ENCODE peak calls at places on chromosomes 16 and 17, in five cellular contexts. One of them, this sample, is unnamed.

GRCh38 chr16:14399397-14400284 is 230.4 kb downstream of the PARN start:
- DNase-seq in ovary: peak
- DNase-seq in CD4-positive, CD25-positive, alpha-beta regulatory T cell: no peak
- DNase-seq in CD8-positive, alpha-beta T cell: no peak
- DNase-seq in effector memory CD4-positive, alpha-beta T cell: no peak
- DNase-seq in this sample: no peak

GRCh38 chr16:88779406-88780099 is 5.5 kb downstream of the PIEZO1 start:
- DNase-seq in CD4-positive, CD25-positive, alpha-beta regulatory T cell: no peak
- DNase-seq in effector memory CD4-positive, alpha-beta T cell: no peak
- DNase-seq in CD8-positive, alpha-beta T cell: no peak
- DNase-seq in ovary: peak
- DNase-seq in this sample: no peak

GRCh38 chr16:70474320-70475053 is 20.1 kb downstream of the FCSK start:
- DNase-seq in effector memory CD4-positive, alpha-beta T cell: no peak
- DNase-seq in CD8-positive, alpha-beta T cell: no peak
- DNase-seq in CD4-positive, CD25-positive, alpha-beta regulatory T cell: no peak
- DNase-seq in ovary: no peak
- DNase-seq in this sample: no peak

GRCh38 chr17:20706752-20707372 is 127.3 kb downstream of the CDRT15L2 start:
- DNase-seq in CD8-positive, alpha-beta T cell: no peak
- DNase-seq in effector memory CD4-positive, alpha-beta T cell: no peak
- DNase-seq in ovary: no peak
- DNase-seq in CD4-positive, CD25-positive, alpha-beta regulatory T cell: no peak
- DNase-seq in this sample: no peak

GRCh38 chr16:67158637-67159600 is 790 bp downstream of the TRADD start:
- DNase-seq in CD8-positive, alpha-beta T cell: peak
- DNase-seq in ovary: peak
- DNase-seq in CD4-positive, CD25-positive, alpha-beta regulatory T cell: peak
- DNase-seq in effector memory CD4-positive, alpha-beta T cell: peak
- DNase-seq in this sample: no peak

GRCh38 chr16:86865866-86866675 is 287.7 kb downstream of the FOXL1 start:
- DNase-seq in CD4-positive, CD25-positive, alpha-beta regulatory T cell: no peak
- DNase-seq in effector memory CD4-positive, alpha-beta T cell: no peak
- DNase-seq in ovary: no peak
- DNase-seq in CD8-positive, alpha-beta T cell: no peak
- DNase-seq in this sample: no peak

GRCh38 chr16:85656351-85657266 is 32.1 kb downstream of the GINS2 start:
- DNase-seq in CD4-positive, CD25-positive, alpha-beta regulatory T cell: no peak
- DNase-seq in effector memory CD4-positive, alpha-beta T cell: no peak
- DNase-seq in ovary: no peak
- DNase-seq in CD8-positive, alpha-beta T cell: no peak
- DNase-seq in this sample: no peak

GRCh38 chr17:80678621-80679020 is 134.0 kb downstream of the RPTOR start:
- DNase-seq in CD8-positive, alpha-beta T cell: peak
- DNase-seq in CD4-positive, CD25-positive, alpha-beta regulatory T cell: peak
- DNase-seq in ovary: no peak
- DNase-seq in effector memory CD4-positive, alpha-beta T cell: no peak
- DNase-seq in this sample: no peak

GRCh38 chr17:28682655-28683054 is 20.6 kb downstream of the SUPT6H start:
- DNase-seq in ovary: peak
- DNase-seq in effector memory CD4-positive, alpha-beta T cell: no peak
- DNase-seq in CD8-positive, alpha-beta T cell: no peak
- DNase-seq in CD4-positive, CD25-positive, alpha-beta regulatory T cell: no peak
- DNase-seq in this sample: no peak

GRCh38 chr16:78505544-78506371 is 406.3 kb downstream of the WWOX start:
- DNase-seq in CD4-positive, CD25-positive, alpha-beta regulatory T cell: no peak
- DNase-seq in CD8-positive, alpha-beta T cell: no peak
- DNase-seq in effector memory CD4-positive, alpha-beta T cell: no peak
- DNase-seq in ovary: peak
- DNase-seq in this sample: peak

GRCh38 chr17:70521821-70522256 is 352.5 kb downstream of the KCNJ2 start:
- DNase-seq in effector memory CD4-positive, alpha-beta T cell: no peak
- DNase-seq in CD8-positive, alpha-beta T cell: no peak
- DNase-seq in CD4-positive, CD25-positive, alpha-beta regulatory T cell: no peak
- DNase-seq in ovary: peak
- DNase-seq in this sample: peak

GRCh38 chr17:59387351-59388069 is 56.1 kb downstream of the YPEL2 start:
- DNase-seq in ovary: no peak
- DNase-seq in effector memory CD4-positive, alpha-beta T cell: no peak
- DNase-seq in CD8-positive, alpha-beta T cell: no peak
- DNase-seq in CD4-positive, CD25-positive, alpha-beta regulatory T cell: no peak
- DNase-seq in this sample: no peak

GRCh38 chr16:15769239-15769638 is 87.6 kb downstream of the MYH11 start:
- DNase-seq in effector memory CD4-positive, alpha-beta T cell: no peak
- DNase-seq in CD8-positive, alpha-beta T cell: no peak
- DNase-seq in ovary: no peak
- DNase-seq in CD4-positive, CD25-positive, alpha-beta regulatory T cell: no peak
- DNase-seq in this sample: no peak

DNA sequence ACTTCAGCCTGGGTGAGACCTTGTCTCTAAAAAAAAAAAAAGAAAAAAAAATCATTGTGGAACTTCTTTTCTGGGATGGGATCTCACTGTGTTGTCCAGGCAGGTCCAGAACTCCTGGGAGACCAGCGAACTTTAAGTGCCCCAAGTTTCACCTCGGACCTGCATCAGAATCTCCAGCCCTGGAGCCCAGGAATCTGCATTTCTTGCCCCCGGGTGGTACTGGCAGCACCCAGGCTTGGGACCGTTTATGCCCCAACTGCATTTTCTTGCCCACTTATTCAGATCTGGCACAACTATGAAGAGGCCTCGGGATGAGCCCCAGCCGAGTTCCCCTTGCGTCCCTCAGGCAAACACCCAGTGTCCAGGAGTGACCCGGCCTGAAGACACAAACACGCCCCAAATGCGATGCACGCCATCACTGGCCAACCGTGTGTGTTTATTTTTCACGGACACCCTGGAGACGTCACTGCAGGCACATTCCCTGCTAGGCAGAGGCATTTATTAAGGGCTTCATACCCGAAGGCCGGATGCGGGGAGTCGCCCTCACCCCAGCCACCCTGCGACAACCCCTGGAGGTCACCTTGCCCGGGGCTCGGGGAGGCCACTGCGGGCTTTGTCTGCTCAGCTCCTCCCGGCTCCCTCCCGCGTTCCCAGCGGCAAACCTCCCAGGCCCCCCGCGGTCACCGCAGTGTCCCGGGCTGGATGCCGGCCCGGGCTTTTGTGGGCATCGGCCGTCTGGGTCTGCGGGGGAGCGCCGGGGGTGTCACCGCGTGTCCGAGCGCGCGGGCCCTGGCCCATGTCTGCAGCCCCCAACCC is 684 bp upstream of the SPIRE2 start:
- DNase-seq in CD4-positive, CD25-positive, alpha-beta regulatory T cell: no peak
- DNase-seq in CD8-positive, alpha-beta T cell: no peak
- DNase-seq in effector memory CD4-positive, alpha-beta T cell: no peak
- DNase-seq in ovary: peak
- DNase-seq in this sample: peak
- H3K4me3 ChIP-seq in CD4-positive, CD25-positive, alpha-beta regulatory T cell: no peak
- H3K4me3 ChIP-seq in CD8-positive, alpha-beta T cell: no peak
- H3K4me3 ChIP-seq in effector memory CD4-positive, alpha-beta T cell: no peak
- H3K4me3 ChIP-seq in ovary: peak
- H3K4me3 ChIP-seq in this sample: peak

DNA sequence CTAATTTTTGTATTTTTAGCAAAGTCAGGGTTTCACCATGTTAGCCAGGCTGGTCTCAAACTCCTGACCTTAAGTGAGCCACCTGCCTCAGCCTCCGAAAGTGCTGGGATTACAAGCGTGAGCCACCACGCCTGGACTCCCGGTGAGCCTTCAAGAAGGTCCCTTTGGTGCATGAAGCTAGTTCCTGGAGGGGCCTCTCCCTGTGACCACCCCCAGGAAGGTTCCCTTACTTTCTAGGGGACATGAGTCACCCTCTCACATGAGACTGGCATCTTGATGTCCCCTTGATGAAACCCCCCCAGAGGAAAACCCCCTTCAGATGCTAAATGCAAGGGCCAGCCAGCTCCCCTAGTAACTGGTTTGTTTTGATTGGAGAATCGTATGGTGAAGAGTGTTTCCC is 12.8 kb downstream of the CARHSP1 start:
- DNase-seq in ovary: no peak
- DNase-seq in CD8-positive, alpha-beta T cell: no peak
- DNase-seq in effector memory CD4-positive, alpha-beta T cell: no peak
- DNase-seq in CD4-positive, CD25-positive, alpha-beta regulatory T cell: no peak
- DNase-seq in this sample: no peak
- H3K4me3 ChIP-seq in ovary: no peak
- H3K4me3 ChIP-seq in CD8-positive, alpha-beta T cell: no peak
- H3K4me3 ChIP-seq in effector memory CD4-positive, alpha-beta T cell: no peak
- H3K4me3 ChIP-seq in CD4-positive, CD25-positive, alpha-beta regulatory T cell: no peak
- H3K4me3 ChIP-seq in this sample: no peak

GRCh38 chr16:1532081-1532760 is 1.2 kb upstream of the TMEM204 start:
- DNase-seq in CD4-positive, CD25-positive, alpha-beta regulatory T cell: no peak
- DNase-seq in CD8-positive, alpha-beta T cell: no peak
- DNase-seq in effector memory CD4-positive, alpha-beta T cell: no peak
- DNase-seq in ovary: peak
- DNase-seq in this sample: no peak
- H3K4me3 ChIP-seq in CD4-positive, CD25-positive, alpha-beta regulatory T cell: no peak
- H3K4me3 ChIP-seq in CD8-positive, alpha-beta T cell: no peak
- H3K4me3 ChIP-seq in effector memory CD4-positive, alpha-beta T cell: no peak
- H3K4me3 ChIP-seq in ovary: no peak
- H3K4me3 ChIP-seq in this sample: no peak

GRCh38 chr17:1153795-1154546 is 25.8 kb downstream of the ABR start:
- DNase-seq in CD4-positive, CD25-positive, alpha-beta regulatory T cell: no peak
- DNase-seq in effector memory CD4-positive, alpha-beta T cell: no peak
- DNase-seq in CD8-positive, alpha-beta T cell: no peak
- DNase-seq in ovary: peak
- DNase-seq in this sample: peak
- H3K4me3 ChIP-seq in CD4-positive, CD25-positive, alpha-beta regulatory T cell: no peak
- H3K4me3 ChIP-seq in effector memory CD4-positive, alpha-beta T cell: no peak
- H3K4me3 ChIP-seq in CD8-positive, alpha-beta T cell: no peak
- H3K4me3 ChIP-seq in ovary: no peak
- H3K4me3 ChIP-seq in this sample: no peak

GRCh38 chr17:47820023-47820789 is 1.4 kb downstream of the OSBPL7 start:
- DNase-seq in ovary: no peak
- DNase-seq in CD8-positive, alpha-beta T cell: no peak
- DNase-seq in CD4-positive, CD25-positive, alpha-beta regulatory T cell: no peak
- DNase-seq in effector memory CD4-positive, alpha-beta T cell: no peak
- DNase-seq in this sample: peak
- H3K4me3 ChIP-seq in ovary: peak
- H3K4me3 ChIP-seq in CD8-positive, alpha-beta T cell: no peak
- H3K4me3 ChIP-seq in CD4-positive, CD25-positive, alpha-beta regulatory T cell: peak
- H3K4me3 ChIP-seq in effector memory CD4-positive, alpha-beta T cell: no peak
- H3K4me3 ChIP-seq in this sample: no peak

GRCh38 chr16:3495166-3495565 is at the start of gene C16orf90:
- DNase-seq in CD8-positive, alpha-beta T cell: no peak
- DNase-seq in ovary: peak
- DNase-seq in effector memory CD4-positive, alpha-beta T cell: no peak
- DNase-seq in CD4-positive, CD25-positive, alpha-beta regulatory T cell: no peak
- DNase-seq in this sample: no peak

GRCh38 chr16:3492356-3492755 is 2.9 kb downstream of the C16orf90 start:
- DNase-seq in CD8-positive, alpha-beta T cell: no peak
- DNase-seq in effector memory CD4-positive, alpha-beta T cell: no peak
- DNase-seq in CD4-positive, CD25-positive, alpha-beta regulatory T cell: no peak
- DNase-seq in ovary: no peak
- DNase-seq in this sample: no peak

GRCh38 chr16:3496386-3496785 is 1.1 kb upstream of the C16orf90 start:
- DNase-seq in CD4-positive, CD25-positive, alpha-beta regulatory T cell: no peak
- DNase-seq in CD8-positive, alpha-beta T cell: no peak
- DNase-seq in ovary: peak
- DNase-seq in effector memory CD4-positive, alpha-beta T cell: no peak
- DNase-seq in this sample: no peak

GRCh38 chr16:3497771-3498170 is 2.5 kb upstream of the C16orf90 start:
- DNase-seq in CD8-positive, alpha-beta T cell: no peak
- DNase-seq in ovary: peak
- DNase-seq in effector memory CD4-positive, alpha-beta T cell: no peak
- DNase-seq in CD4-positive, CD25-positive, alpha-beta regulatory T cell: no peak
- DNase-seq in this sample: no peak

GRCh38 chr16:3494574-3494973 is 715 bp downstream of the C16orf90 start:
- DNase-seq in CD4-positive, CD25-positive, alpha-beta regulatory T cell: no peak
- DNase-seq in CD8-positive, alpha-beta T cell: no peak
- DNase-seq in effector memory CD4-positive, alpha-beta T cell: no peak
- DNase-seq in ovary: peak
- DNase-seq in this sample: no peak
- H3K4me3 ChIP-seq in CD4-positive, CD25-positive, alpha-beta regulatory T cell: no peak
- H3K4me3 ChIP-seq in CD8-positive, alpha-beta T cell: no peak
- H3K4me3 ChIP-seq in effector memory CD4-positive, alpha-beta T cell: no peak
- H3K4me3 ChIP-seq in ovary: no peak
- H3K4me3 ChIP-seq in this sample: no peak

GRCh38 chr17:50524838-50525237 is 7.7 kb upstream of the EPN3 start:
- DNase-seq in effector memory CD4-positive, alpha-beta T cell: no peak
- DNase-seq in CD4-positive, CD25-positive, alpha-beta regulatory T cell: no peak
- DNase-seq in ovary: no peak
- DNase-seq in CD8-positive, alpha-beta T cell: no peak
- DNase-seq in this sample: no peak
- H3K4me3 ChIP-seq in effector memory CD4-positive, alpha-beta T cell: no peak
- H3K4me3 ChIP-seq in CD4-positive, CD25-positive, alpha-beta regulatory T cell: no peak
- H3K4me3 ChIP-seq in ovary: no peak
- H3K4me3 ChIP-seq in CD8-positive, alpha-beta T cell: no peak
- H3K4me3 ChIP-seq in this sample: no peak

DNA sequence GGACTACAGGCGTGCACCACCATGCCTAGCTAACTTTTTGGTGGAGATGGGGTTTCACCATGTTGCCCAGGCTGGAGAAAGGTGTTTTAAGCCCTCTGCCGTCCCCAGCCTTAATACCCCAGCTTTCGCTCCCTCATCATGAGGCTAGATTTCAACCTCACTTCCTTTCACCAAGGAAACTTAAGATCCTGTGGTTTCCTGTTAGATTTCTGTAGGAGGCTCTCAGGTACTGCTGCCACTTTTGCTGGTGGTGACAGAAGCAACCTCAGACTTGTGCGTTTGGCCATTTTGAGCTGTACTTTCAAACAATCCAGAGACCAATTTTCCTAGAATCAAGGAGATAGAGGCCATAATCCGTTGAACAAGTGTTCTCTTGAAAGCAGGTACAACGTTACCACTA is 36.2 kb downstream of the MPHOSPH6 start:
- DNase-seq in CD4-positive, CD25-positive, alpha-beta regulatory T cell: peak
- DNase-seq in effector memory CD4-positive, alpha-beta T cell: no peak
- DNase-seq in CD8-positive, alpha-beta T cell: peak
- DNase-seq in ovary: no peak
- DNase-seq in this sample: no peak
- H3K4me3 ChIP-seq in CD4-positive, CD25-positive, alpha-beta regulatory T cell: peak
- H3K4me3 ChIP-seq in effector memory CD4-positive, alpha-beta T cell: no peak
- H3K4me3 ChIP-seq in CD8-positive, alpha-beta T cell: no peak
- H3K4me3 ChIP-seq in ovary: no peak
- H3K4me3 ChIP-seq in this sample: no peak

GRCh38 chr16:273547-274421 is 2.0 kb downstream of the RGS11 start:
- DNase-seq in ovary: no peak
- DNase-seq in CD8-positive, alpha-beta T cell: no peak
- DNase-seq in CD4-positive, CD25-positive, alpha-beta regulatory T cell: no peak
- DNase-seq in effector memory CD4-positive, alpha-beta T cell: no peak
- DNase-seq in this sample: no peak

GRCh38 chr16:276360-277077 is 775 bp upstream of the RGS11 start:
- DNase-seq in CD8-positive, alpha-beta T cell: peak
- DNase-seq in ovary: no peak
- DNase-seq in effector memory CD4-positive, alpha-beta T cell: no peak
- DNase-seq in CD4-positive, CD25-positive, alpha-beta regulatory T cell: no peak
- DNase-seq in this sample: no peak

GRCh38 chr16:275786-276232 is at the start of gene RGS11:
- DNase-seq in ovary: no peak
- DNase-seq in effector memory CD4-positive, alpha-beta T cell: no peak
- DNase-seq in CD4-positive, CD25-positive, alpha-beta regulatory T cell: no peak
- DNase-seq in CD8-positive, alpha-beta T cell: no peak
- DNase-seq in this sample: no peak

GRCh38 chr16:272633-273546 is 2.9 kb downstream of the RGS11 start:
- DNase-seq in CD8-positive, alpha-beta T cell: peak
- DNase-seq in ovary: no peak
- DNase-seq in CD4-positive, CD25-positive, alpha-beta regulatory T cell: no peak
- DNase-seq in effector memory CD4-positive, alpha-beta T cell: no peak
- DNase-seq in this sample: no peak

GRCh38 chr16:275041-275621 is 613 bp downstream of the RGS11 start:
- DNase-seq in CD8-positive, alpha-beta T cell: peak
- DNase-seq in CD4-positive, CD25-positive, alpha-beta regulatory T cell: no peak
- DNase-seq in ovary: no peak
- DNase-seq in effector memory CD4-positive, alpha-beta T cell: no peak
- DNase-seq in this sample: no peak
- H3K4me3 ChIP-seq in CD8-positive, alpha-beta T cell: peak
- H3K4me3 ChIP-seq in CD4-positive, CD25-positive, alpha-beta regulatory T cell: no peak
- H3K4me3 ChIP-seq in ovary: peak
- H3K4me3 ChIP-seq in effector memory CD4-positive, alpha-beta T cell: peak
- H3K4me3 ChIP-seq in this sample: peak